ENCODE peak calls at places on chromosomes 13 and 19, in four cellular contexts. One of them, this sample, is unnamed.
A peak's percentile ranks its signal among the peaks of the same experiment; 100 is the strongest.

GRCh38 chr19:41219924-41220567 is 1.0 kb downstream of the AXL start:
- DNase-seq in stimulated activated CD8-positive, alpha-beta memory T cell treated with anti-CD3 and anti-CD28 coated beads, Interleukin-7, amount 100 ng/mL, for 1 hour: no peak
- DNase-seq in activated CD4-positive, alpha-beta T cell treated with anti-CD3 and anti-CD28 coated beads for 1 hour: no peak
- DNase-seq in HuH-7: no peak
- DNase-seq in this sample: no peak

GRCh38 chr19:13411899-13412298 is 94.4 kb downstream of the CACNA1A start:
- DNase-seq in stimulated activated CD8-positive, alpha-beta memory T cell treated with anti-CD3 and anti-CD28 coated beads, Interleukin-7, amount 100 ng/mL, for 1 hour: no peak
- DNase-seq in activated CD4-positive, alpha-beta T cell treated with anti-CD3 and anti-CD28 coated beads for 1 hour: no peak
- DNase-seq in HuH-7: no peak
- DNase-seq in this sample: no peak

GRCh38 chr13:90420683-90421082 is 926.8 kb upstream of the MIR17HG start:
- DNase-seq in stimulated activated CD8-positive, alpha-beta memory T cell treated with anti-CD3 and anti-CD28 coated beads, Interleukin-7, amount 100 ng/mL, for 1 hour: no peak
- DNase-seq in activated CD4-positive, alpha-beta T cell treated with anti-CD3 and anti-CD28 coated beads for 1 hour: no peak
- DNase-seq in HuH-7: peak; percentile 1
- DNase-seq in this sample: no peak

GRCh38 chr13:105465251-105465650 is 1070.2 kb downstream of the EFNB2 start:
- DNase-seq in stimulated activated CD8-positive, alpha-beta memory T cell treated with anti-CD3 and anti-CD28 coated beads, Interleukin-7, amount 100 ng/mL, for 1 hour: no peak
- DNase-seq in activated CD4-positive, alpha-beta T cell treated with anti-CD3 and anti-CD28 coated beads for 1 hour: no peak
- DNase-seq in HuH-7: no peak
- DNase-seq in this sample: no peak

GRCh38 chr13:74794582-74794981 is 660.4 kb upstream of the KLF12 start:
- DNase-seq in stimulated activated CD8-positive, alpha-beta memory T cell treated with anti-CD3 and anti-CD28 coated beads, Interleukin-7, amount 100 ng/mL, for 1 hour: no peak
- DNase-seq in activated CD4-positive, alpha-beta T cell treated with anti-CD3 and anti-CD28 coated beads for 1 hour: no peak
- DNase-seq in HuH-7: no peak
- DNase-seq in this sample: no peak

GRCh38 chr13:97057196-97057595 is 62.9 kb upstream of the OXGR1 start:
- DNase-seq in stimulated activated CD8-positive, alpha-beta memory T cell treated with anti-CD3 and anti-CD28 coated beads, Interleukin-7, amount 100 ng/mL, for 1 hour: no peak
- DNase-seq in activated CD4-positive, alpha-beta T cell treated with anti-CD3 and anti-CD28 coated beads for 1 hour: no peak
- DNase-seq in HuH-7: no peak
- DNase-seq in this sample: no peak

GRCh38 chr19:54462713-54463530 is 656 bp downstream of the LENG9 start:
- DNase-seq in stimulated activated CD8-positive, alpha-beta memory T cell treated with anti-CD3 and anti-CD28 coated beads, Interleukin-7, amount 100 ng/mL, for 1 hour: peak; percentile 31
- DNase-seq in activated CD4-positive, alpha-beta T cell treated with anti-CD3 and anti-CD28 coated beads for 1 hour: peak; percentile 50
- DNase-seq in HuH-7: peak; percentile 0
- DNase-seq in this sample: peak; percentile 54

GRCh38 chr13:92578358-92578757 is 648.2 kb upstream of the GPC6 start:
- DNase-seq in stimulated activated CD8-positive, alpha-beta memory T cell treated with anti-CD3 and anti-CD28 coated beads, Interleukin-7, amount 100 ng/mL, for 1 hour: no peak
- DNase-seq in activated CD4-positive, alpha-beta T cell treated with anti-CD3 and anti-CD28 coated beads for 1 hour: no peak
- DNase-seq in HuH-7: no peak
- DNase-seq in this sample: no peak

GRCh38 chr19:56838930-56839664 is 1.4 kb downstream of the PEG3 start:
- DNase-seq in stimulated activated CD8-positive, alpha-beta memory T cell treated with anti-CD3 and anti-CD28 coated beads, Interleukin-7, amount 100 ng/mL, for 1 hour: no peak
- DNase-seq in activated CD4-positive, alpha-beta T cell treated with anti-CD3 and anti-CD28 coated beads for 1 hour: no peak
- DNase-seq in HuH-7: no peak
- DNase-seq in this sample: peak; percentile 97